ENCODE peak calls at places on chromosomes 1 and 21, in seven cellular contexts. G is H1, B is IMR-90, K is mesenchymal stem cell, E is mesendoderm, Z is H9, S is trophoblast cell. I is an unnamed sample.

GRCh38 chr1:4108741-4109625 is 208.9 kb upstream of the C1orf174 start:
- DNase-seq in K (no peak), G (no peak), S (peak; percentile 44), Z (no peak), B (no peak), E (no peak), I (no peak)

GRCh38 chr1:33286451-33287185 is 30.3 kb downstream of the ZNF362 start:
- DNase-seq in K (no peak), E (no peak), Z (no peak), S (peak; percentile 50), G (no peak), B (no peak), I (no peak)

GRCh38 chr1:219973221-219973620 is 44.9 kb upstream of the SLC30A10 start:
- DNase-seq in Z (no peak), B (no peak), E (no peak), G (no peak), S (no peak), K (no peak), I (no peak)

GRCh38 chr1:181319903-181320302 is 163.4 kb upstream of the CACNA1E start:
- DNase-seq in Z (no peak), B (no peak), E (peak; percentile 23), G (no peak), K (no peak), S (no peak), I (no peak)

GRCh38 chr1:102837551-102837950 is 270.8 kb downstream of the COL11A1 start:
- DNase-seq in B (no peak), K (no peak), E (no peak), S (peak; percentile 84), G (no peak), Z (no peak), I (no peak)

GRCh38 chr21:44436958-44437357 is 18.4 kb upstream of the LRRC3 start:
- DNase-seq in K (no peak), S (no peak), G (no peak), Z (peak; percentile 23), B (no peak), E (no peak), I (no peak)

GRCh38 chr1:213874789-213875188 is 113.0 kb upstream of the PROX1 start:
- DNase-seq in B (no peak), S (no peak), G (no peak), Z (no peak), K (no peak), E (no peak), I (no peak)

GRCh38 chr1:32507021-32507420 is 32.2 kb upstream of the ZBTB8A start:
- DNase-seq in K (no peak), S (no peak), B (no peak), G (no peak), Z (no peak), E (no peak), I (no peak)

DNA sequence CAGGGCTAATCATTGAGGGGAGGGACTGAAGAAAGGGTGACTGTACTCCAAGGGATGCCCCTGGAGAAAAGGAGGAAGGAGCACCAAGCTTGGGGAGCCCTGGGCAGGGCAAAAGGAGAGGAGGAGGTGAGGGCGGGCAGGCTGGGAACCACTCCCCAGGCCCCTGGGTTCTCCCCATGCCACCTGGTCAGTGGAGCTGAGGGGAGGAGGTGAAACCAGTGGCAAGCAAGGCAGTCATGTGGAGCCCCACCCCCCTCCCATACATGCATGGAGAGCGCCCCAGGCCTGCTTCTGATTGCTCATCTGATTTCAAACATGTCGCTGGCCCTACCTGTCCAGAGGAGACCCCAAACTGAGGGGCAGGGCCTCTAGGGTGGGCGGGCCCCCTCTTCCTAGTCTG is 18.7 kb downstream of the INSRR start:
- DNase-seq in B (no peak), G (no peak), S (no peak), E (no peak), K (no peak), Z (no peak), I (no peak)
- H3K23ac ChIP-seq in B (no peak overlapping the region), G (no peak overlapping the region), S (no peak overlapping the region), E (no peak overlapping the region), K (no peak overlapping the region), Z (no peak overlapping the region), I (no peak overlapping the region)

GRCh38 chr21:33650929-33651505 is 8.7 kb downstream of the ITSN1 start:
- DNase-seq in B (peak; percentile 55), K (no peak), G (no peak), S (no peak), E (no peak), Z (no peak), I (no peak)
- H3K23ac ChIP-seq in B (no peak overlapping the region), K (no peak overlapping the region), G (no peak overlapping the region), S (no peak overlapping the region), E (no peak overlapping the region), Z (no peak overlapping the region), I (no peak overlapping the region)

GRCh38 chr1:110144366-110144765 is 5.9 kb upstream of the SLC6A17 start:
- DNase-seq in E (no peak), S (no peak), K (no peak), B (no peak), Z (no peak), G (no peak), I (no peak)
- H3K23ac ChIP-seq in E (no peak overlapping the region), S (no peak overlapping the region), K (no peak overlapping the region), B (no peak overlapping the region), Z (no peak overlapping the region), G (no peak overlapping the region), I (no peak overlapping the region)

DNA sequence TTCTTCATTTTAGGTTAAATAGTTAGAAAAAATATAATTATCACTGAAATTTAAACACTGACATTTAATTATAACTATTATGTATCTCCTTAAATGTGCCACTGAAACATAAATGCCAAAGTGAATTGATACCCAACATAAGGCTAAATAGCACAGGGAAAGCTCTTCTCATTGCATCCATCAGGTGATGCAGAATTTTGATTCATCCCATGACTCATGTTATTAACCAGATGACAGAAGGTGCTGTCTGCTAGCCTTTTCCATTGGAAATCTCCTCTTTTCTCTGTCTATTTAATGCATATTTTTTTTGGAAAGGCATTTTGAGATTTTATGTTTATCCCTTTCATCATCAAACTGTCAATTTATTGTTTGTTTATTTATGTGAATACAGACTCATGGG is 136.8 kb downstream of the KCNK2 start:
- DNase-seq in G (no peak), E (no peak), B (peak; percentile 6), K (no peak), Z (no peak), S (no peak), I (no peak)
- H3K23ac ChIP-seq in G (no peak overlapping the region), E (no peak overlapping the region), B (no peak overlapping the region), K (no peak overlapping the region), Z (no peak overlapping the region), S (no peak overlapping the region), I (no peak overlapping the region)

DNA sequence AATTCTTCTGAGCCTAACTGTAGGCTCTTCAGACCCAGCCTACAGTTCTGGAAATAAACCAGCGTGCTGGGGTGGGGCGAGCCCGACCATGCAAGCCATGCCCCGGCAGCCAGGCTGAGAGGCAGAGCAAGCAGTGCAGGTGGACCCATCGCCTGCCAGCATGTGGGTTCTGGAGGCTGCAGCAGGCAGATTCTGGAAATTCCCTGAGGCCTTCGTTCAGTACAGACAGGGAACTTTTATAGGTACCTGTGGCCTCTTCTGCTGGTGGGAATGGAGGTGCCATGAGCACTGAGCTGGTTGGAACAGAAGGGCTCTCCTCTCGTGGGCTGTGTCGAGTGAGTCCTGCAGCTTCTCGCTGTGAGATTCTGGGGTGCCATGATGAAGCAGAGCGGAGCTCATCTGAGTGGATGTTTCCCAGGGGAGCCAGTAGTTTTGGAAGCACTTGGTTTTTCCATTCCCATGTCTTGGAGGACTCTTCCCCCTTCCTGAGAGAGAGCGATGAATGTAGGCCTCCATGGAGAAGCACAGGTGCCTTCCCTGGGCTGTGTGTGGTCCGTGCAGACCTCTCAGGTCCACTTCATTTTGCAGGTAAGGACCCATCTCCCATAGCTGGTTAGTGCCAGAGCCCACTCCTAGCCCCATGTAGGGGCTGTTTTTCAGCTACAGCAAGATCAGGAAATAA is 94.1 kb downstream of the PCBP3 start:
- DNase-seq in K (no peak), B (no peak), Z (no peak), E (no peak), G (no peak), S (peak; percentile 41), I (no peak)
- H3K23ac ChIP-seq in K (no peak overlapping the region), B (no peak overlapping the region), Z (no peak overlapping the region), E (no peak overlapping the region), G (no peak overlapping the region), S (no peak overlapping the region), I (no peak overlapping the region)

DNA sequence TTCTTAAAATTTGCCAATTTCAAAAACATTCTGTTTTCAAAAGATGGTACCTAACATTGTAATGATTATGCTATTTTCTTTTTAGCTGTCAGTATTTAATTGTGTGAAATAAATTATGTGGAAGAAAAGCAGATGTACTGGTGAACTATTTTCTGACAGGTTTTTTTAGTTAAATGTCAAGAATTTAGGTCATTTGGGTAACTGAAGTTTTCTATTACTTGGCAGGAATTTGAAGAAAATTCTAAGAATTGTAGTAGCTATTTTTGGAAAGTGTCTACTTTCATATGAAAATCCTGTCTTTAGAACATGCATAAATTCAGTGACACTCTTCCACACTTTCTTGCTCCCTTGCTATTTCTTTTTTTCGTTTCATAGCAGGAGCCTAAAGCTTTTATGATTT is 28.5 kb upstream of the PTPRC start:
- DNase-seq in E (no peak), K (no peak), S (no peak), G (no peak), B (no peak), Z (no peak), I (no peak)
- H3K23ac ChIP-seq in E (no peak overlapping the region), K (no peak overlapping the region), S (no peak overlapping the region), G (no peak overlapping the region), B (no peak overlapping the region), Z (no peak overlapping the region), I (no peak overlapping the region)

GRCh38 chr1:207752456-207753132 is 740 bp downstream of the CD46 start:
- DNase-seq in K (peak; percentile 40), B (peak; percentile 13), Z (no peak), E (peak; percentile 33), S (peak; percentile 69), G (no peak), I (no peak)
- H3K23ac ChIP-seq in K (peak overlapping the region; percentile 92), B (peak overlapping the region; percentile 94), Z (no peak overlapping the region), E (peak overlapping the region; percentile 35), S (no peak overlapping the region), G (no peak overlapping the region), I (peak overlapping the region; percentile 89)

I was measured in neuronal stem cell.